ENCODE peak calls at places on chromosomes 12 and 14, in nine cellular contexts. One of them, this sample, is unnamed.

GRCh38 chr14:24816011-24816928 is 182.3 kb upstream of the GZMB start:
- DNase-seq in erythroblast: no peak
- DNase-seq in GM10248: no peak
- DNase-seq in activated CD4-positive, alpha-beta T cell treated with anti-CD3 and anti-CD28 coated beads for 48 hours: no peak
- DNase-seq in aorta: no peak
- DNase-seq in SW480: peak; percentile 57
- DNase-seq in MCF 10A: no peak
- DNase-seq in NCI-H1092: no peak
- DNase-seq in adrenal gland: peak; percentile 42
- DNase-seq in this sample: no peak

GRCh38 chr14:23663127-23663526 is 27.0 kb downstream of the DHRS2 start:
- DNase-seq in erythroblast: no peak
- DNase-seq in GM10248: no peak
- DNase-seq in activated CD4-positive, alpha-beta T cell treated with anti-CD3 and anti-CD28 coated beads for 48 hours: no peak
- DNase-seq in aorta: no peak
- DNase-seq in SW480: no peak
- DNase-seq in MCF 10A: no peak
- DNase-seq in NCI-H1092: no peak
- DNase-seq in adrenal gland: no peak
- DNase-seq in this sample: no peak

GRCh38 chr12:39309516-39309915 is 133.4 kb downstream of the KIF21A start:
- DNase-seq in erythroblast: no peak
- DNase-seq in GM10248: no peak
- DNase-seq in activated CD4-positive, alpha-beta T cell treated with anti-CD3 and anti-CD28 coated beads for 48 hours: no peak
- DNase-seq in aorta: no peak
- DNase-seq in SW480: no peak
- DNase-seq in MCF 10A: no peak
- DNase-seq in NCI-H1092: no peak
- DNase-seq in adrenal gland: no peak
- DNase-seq in this sample: no peak

GRCh38 chr14:21965042-21965441 is 291.4 kb upstream of the OR4E1 start:
- DNase-seq in erythroblast: no peak
- DNase-seq in GM10248: no peak
- DNase-seq in activated CD4-positive, alpha-beta T cell treated with anti-CD3 and anti-CD28 coated beads for 48 hours: peak; percentile 63
- DNase-seq in aorta: no peak
- DNase-seq in SW480: no peak
- DNase-seq in MCF 10A: no peak
- DNase-seq in NCI-H1092: no peak
- DNase-seq in adrenal gland: no peak
- DNase-seq in this sample: no peak

GRCh38 chr14:50806241-50806933 is 24.6 kb downstream of the NIN start:
- DNase-seq in erythroblast: no peak
- DNase-seq in GM10248: no peak
- DNase-seq in activated CD4-positive, alpha-beta T cell treated with anti-CD3 and anti-CD28 coated beads for 48 hours: no peak
- DNase-seq in aorta: no peak
- DNase-seq in SW480: no peak
- DNase-seq in MCF 10A: no peak
- DNase-seq in NCI-H1092: no peak
- DNase-seq in adrenal gland: no peak
- DNase-seq in this sample: no peak

GRCh38 chr14:63564318-63564717 is 21.1 kb upstream of the PPP2R5E start:
- DNase-seq in erythroblast: no peak
- DNase-seq in GM10248: no peak
- DNase-seq in activated CD4-positive, alpha-beta T cell treated with anti-CD3 and anti-CD28 coated beads for 48 hours: no peak
- DNase-seq in aorta: no peak
- DNase-seq in SW480: no peak
- DNase-seq in MCF 10A: no peak
- DNase-seq in NCI-H1092: no peak
- DNase-seq in adrenal gland: peak; percentile 13
- DNase-seq in this sample: no peak

GRCh38 chr12:50220357-50221061 is 53.3 kb upstream of the CERS5 start:
- DNase-seq in erythroblast: no peak
- DNase-seq in GM10248: peak; percentile 45
- DNase-seq in activated CD4-positive, alpha-beta T cell treated with anti-CD3 and anti-CD28 coated beads for 48 hours: peak; percentile 69
- DNase-seq in aorta: no peak
- DNase-seq in SW480: no peak
- DNase-seq in MCF 10A: peak; percentile 88
- DNase-seq in NCI-H1092: no peak
- DNase-seq in adrenal gland: no peak
- DNase-seq in this sample: no peak

GRCh38 chr12:34396861-34397590 is 374.7 kb downstream of the ALG10 start:
- DNase-seq in erythroblast: no peak
- DNase-seq in GM10248: peak; percentile 2
- DNase-seq in activated CD4-positive, alpha-beta T cell treated with anti-CD3 and anti-CD28 coated beads for 48 hours: no peak
- DNase-seq in aorta: peak; percentile 51
- DNase-seq in SW480: no peak
- DNase-seq in MCF 10A: no peak
- DNase-seq in NCI-H1092: no peak
- DNase-seq in adrenal gland: peak; percentile 3
- DNase-seq in this sample: peak; percentile 30

GRCh38 chr14:38262844-38263243 is 7.0 kb upstream of the CLEC14A start:
- DNase-seq in erythroblast: no peak
- DNase-seq in GM10248: no peak
- DNase-seq in activated CD4-positive, alpha-beta T cell treated with anti-CD3 and anti-CD28 coated beads for 48 hours: no peak
- DNase-seq in aorta: no peak
- DNase-seq in SW480: no peak
- DNase-seq in MCF 10A: no peak
- DNase-seq in NCI-H1092: no peak
- DNase-seq in adrenal gland: no peak
- DNase-seq in this sample: no peak

GRCh38 chr14:74524076-74524812 is 30.7 kb downstream of the ISCA2 start:
- DNase-seq in erythroblast: no peak
- DNase-seq in GM10248: no peak
- DNase-seq in activated CD4-positive, alpha-beta T cell treated with anti-CD3 and anti-CD28 coated beads for 48 hours: no peak
- DNase-seq in aorta: no peak
- DNase-seq in SW480: peak; percentile 19
- DNase-seq in MCF 10A: no peak
- DNase-seq in NCI-H1092: no peak
- DNase-seq in adrenal gland: peak; percentile 62
- DNase-seq in this sample: no peak

GRCh38 chr12:124754949-124755800 is 108.5 kb downstream of the SCARB1 start:
- DNase-seq in erythroblast: no peak
- DNase-seq in GM10248: peak; percentile 55
- DNase-seq in activated CD4-positive, alpha-beta T cell treated with anti-CD3 and anti-CD28 coated beads for 48 hours: no peak
- DNase-seq in aorta: peak; percentile 84
- DNase-seq in SW480: no peak
- DNase-seq in MCF 10A: peak; percentile 90
- DNase-seq in NCI-H1092: peak; percentile 91
- DNase-seq in adrenal gland: peak; percentile 75
- DNase-seq in this sample: peak; percentile 89

GRCh38 chr12:79055926-79056674 is 191.5 kb downstream of the SYT1 start:
- DNase-seq in erythroblast: no peak
- DNase-seq in GM10248: no peak
- DNase-seq in activated CD4-positive, alpha-beta T cell treated with anti-CD3 and anti-CD28 coated beads for 48 hours: no peak
- DNase-seq in aorta: no peak
- DNase-seq in SW480: no peak
- DNase-seq in MCF 10A: peak; percentile 60
- DNase-seq in NCI-H1092: no peak
- DNase-seq in adrenal gland: no peak
- DNase-seq in this sample: no peak

GRCh38 chr14:59018978-59019377 is 169.5 kb upstream of the DAAM1 start:
- DNase-seq in erythroblast: no peak
- DNase-seq in GM10248: no peak
- DNase-seq in activated CD4-positive, alpha-beta T cell treated with anti-CD3 and anti-CD28 coated beads for 48 hours: no peak
- DNase-seq in aorta: no peak
- DNase-seq in SW480: no peak
- DNase-seq in MCF 10A: no peak
- DNase-seq in NCI-H1092: no peak
- DNase-seq in adrenal gland: no peak
- DNase-seq in this sample: no peak

GRCh38 chr12:117129391-117129790 is 30.2 kb upstream of the TESC start:
- DNase-seq in erythroblast: no peak
- DNase-seq in GM10248: no peak
- DNase-seq in activated CD4-positive, alpha-beta T cell treated with anti-CD3 and anti-CD28 coated beads for 48 hours: no peak
- DNase-seq in aorta: no peak
- DNase-seq in SW480: no peak
- DNase-seq in MCF 10A: no peak
- DNase-seq in NCI-H1092: no peak
- DNase-seq in adrenal gland: no peak
- DNase-seq in this sample: no peak

GRCh38 chr12:31234955-31235867 is 90.7 kb downstream of the SINHCAF start:
- DNase-seq in erythroblast: peak; percentile 11
- DNase-seq in GM10248: no peak
- DNase-seq in activated CD4-positive, alpha-beta T cell treated with anti-CD3 and anti-CD28 coated beads for 48 hours: no peak
- DNase-seq in aorta: no peak
- DNase-seq in SW480: peak; percentile 79
- DNase-seq in MCF 10A: peak; percentile 39
- DNase-seq in NCI-H1092: peak; percentile 88
- DNase-seq in adrenal gland: peak; percentile 39
- DNase-seq in this sample: no peak

GRCh38 chr14:23056257-23056955 is 914 bp downstream of the CDH24 start:
- DNase-seq in erythroblast: no peak
- DNase-seq in GM10248: peak; percentile 90
- DNase-seq in activated CD4-positive, alpha-beta T cell treated with anti-CD3 and anti-CD28 coated beads for 48 hours: peak; percentile 75
- DNase-seq in aorta: peak; percentile 88
- DNase-seq in SW480: peak; percentile 78
- DNase-seq in MCF 10A: peak; percentile 74
- DNase-seq in NCI-H1092: no peak
- DNase-seq in adrenal gland: peak; percentile 64
- DNase-seq in this sample: peak; percentile 76

GRCh38 chr12:69171881-69172280 is 67.5 kb upstream of the CPSF6 start:
- DNase-seq in erythroblast: no peak
- DNase-seq in GM10248: no peak
- DNase-seq in activated CD4-positive, alpha-beta T cell treated with anti-CD3 and anti-CD28 coated beads for 48 hours: no peak
- DNase-seq in aorta: no peak
- DNase-seq in SW480: no peak
- DNase-seq in MCF 10A: no peak
- DNase-seq in NCI-H1092: no peak
- DNase-seq in adrenal gland: no peak
- DNase-seq in this sample: no peak

GRCh38 chr14:100714205-100714781 is 12.4 kb upstream of the DLK1 start:
- DNase-seq in erythroblast: no peak
- DNase-seq in GM10248: no peak
- DNase-seq in activated CD4-positive, alpha-beta T cell treated with anti-CD3 and anti-CD28 coated beads for 48 hours: no peak
- DNase-seq in aorta: no peak
- DNase-seq in SW480: peak; percentile 50
- DNase-seq in MCF 10A: no peak
- DNase-seq in NCI-H1092: peak; percentile 52
- DNase-seq in adrenal gland: peak; percentile 78
- DNase-seq in this sample: no peak

GRCh38 chr14:29601559-29602109 is 326.0 kb downstream of the PRKD1 start:
- DNase-seq in erythroblast: no peak
- DNase-seq in GM10248: no peak
- DNase-seq in activated CD4-positive, alpha-beta T cell treated with anti-CD3 and anti-CD28 coated beads for 48 hours: no peak
- DNase-seq in aorta: no peak
- DNase-seq in SW480: no peak
- DNase-seq in MCF 10A: no peak
- DNase-seq in NCI-H1092: no peak
- DNase-seq in adrenal gland: no peak
- DNase-seq in this sample: no peak

GRCh38 chr12:54016478-54016964 is 7.7 kb downstream of the HOXC8 start:
- DNase-seq in erythroblast: no peak
- DNase-seq in GM10248: no peak
- DNase-seq in activated CD4-positive, alpha-beta T cell treated with anti-CD3 and anti-CD28 coated beads for 48 hours: no peak
- DNase-seq in aorta: no peak
- DNase-seq in SW480: peak; percentile 87
- DNase-seq in MCF 10A: peak; percentile 77
- DNase-seq in NCI-H1092: peak; percentile 26
- DNase-seq in adrenal gland: peak; percentile 56
- DNase-seq in this sample: no peak

GRCh38 chr14:61761557-61761956 is 663 bp upstream of the SNAPC1 start:
- DNase-seq in erythroblast: no peak
- DNase-seq in GM10248: no peak
- DNase-seq in activated CD4-positive, alpha-beta T cell treated with anti-CD3 and anti-CD28 coated beads for 48 hours: no peak
- DNase-seq in aorta: no peak
- DNase-seq in SW480: no peak
- DNase-seq in MCF 10A: no peak
- DNase-seq in NCI-H1092: no peak
- DNase-seq in adrenal gland: no peak
- DNase-seq in this sample: no peak

GRCh38 chr12:106580671-106581508 is 1.9 kb upstream of the RFX4 start:
- DNase-seq in erythroblast: no peak
- DNase-seq in GM10248: no peak
- DNase-seq in activated CD4-positive, alpha-beta T cell treated with anti-CD3 and anti-CD28 coated beads for 48 hours: no peak
- DNase-seq in aorta: no peak
- DNase-seq in SW480: no peak
- DNase-seq in MCF 10A: no peak
- DNase-seq in NCI-H1092: no peak
- DNase-seq in adrenal gland: no peak
- DNase-seq in this sample: no peak

GRCh38 chr12:42370013-42370412 is 44.0 kb downstream of the PPHLN1 start:
- DNase-seq in erythroblast: no peak
- DNase-seq in GM10248: no peak
- DNase-seq in activated CD4-positive, alpha-beta T cell treated with anti-CD3 and anti-CD28 coated beads for 48 hours: no peak
- DNase-seq in aorta: no peak
- DNase-seq in SW480: no peak
- DNase-seq in MCF 10A: no peak
- DNase-seq in NCI-H1092: no peak
- DNase-seq in adrenal gland: no peak
- DNase-seq in this sample: no peak

GRCh38 chr14:104112113-104112505 is 26.3 kb upstream of the KIF26A start:
- DNase-seq in erythroblast: no peak
- DNase-seq in GM10248: no peak
- DNase-seq in activated CD4-positive, alpha-beta T cell treated with anti-CD3 and anti-CD28 coated beads for 48 hours: no peak
- DNase-seq in aorta: peak; percentile 66
- DNase-seq in SW480: no peak
- DNase-seq in MCF 10A: no peak
- DNase-seq in NCI-H1092: no peak
- DNase-seq in adrenal gland: peak; percentile 5
- DNase-seq in this sample: no peak

GRCh38 chr12:127393896-127394295 is 873.1 kb upstream of the TMEM132C start:
- DNase-seq in erythroblast: no peak
- DNase-seq in GM10248: no peak
- DNase-seq in activated CD4-positive, alpha-beta T cell treated with anti-CD3 and anti-CD28 coated beads for 48 hours: no peak
- DNase-seq in aorta: no peak
- DNase-seq in SW480: no peak
- DNase-seq in MCF 10A: peak; percentile 61
- DNase-seq in NCI-H1092: no peak
- DNase-seq in adrenal gland: no peak
- DNase-seq in this sample: no peak

GRCh38 chr12:40107803-40108620 is 2.1 kb upstream of the SLC2A13 start:
- DNase-seq in erythroblast: no peak
- DNase-seq in GM10248: no peak
- DNase-seq in activated CD4-positive, alpha-beta T cell treated with anti-CD3 and anti-CD28 coated beads for 48 hours: peak; percentile 51
- DNase-seq in aorta: no peak
- DNase-seq in SW480: peak; percentile 25
- DNase-seq in MCF 10A: no peak
- DNase-seq in NCI-H1092: no peak
- DNase-seq in adrenal gland: no peak
- DNase-seq in this sample: peak; percentile 50

GRCh38 chr14:79299162-79299561 is 912.1 kb downstream of the DIO2 start:
- DNase-seq in erythroblast: no peak
- DNase-seq in GM10248: no peak
- DNase-seq in activated CD4-positive, alpha-beta T cell treated with anti-CD3 and anti-CD28 coated beads for 48 hours: no peak
- DNase-seq in aorta: no peak
- DNase-seq in SW480: no peak
- DNase-seq in MCF 10A: no peak
- DNase-seq in NCI-H1092: no peak
- DNase-seq in adrenal gland: no peak
- DNase-seq in this sample: no peak

GRCh38 chr12:112381421-112381897 is 772 bp downstream of the HECTD4 start:
- DNase-seq in erythroblast: peak; percentile 73
- DNase-seq in GM10248: peak; percentile 70
- DNase-seq in activated CD4-positive, alpha-beta T cell treated with anti-CD3 and anti-CD28 coated beads for 48 hours: peak; percentile 31
- DNase-seq in aorta: no peak
- DNase-seq in SW480: peak; percentile 71
- DNase-seq in MCF 10A: peak; percentile 34
- DNase-seq in NCI-H1092: peak; percentile 4
- DNase-seq in adrenal gland: peak; percentile 31
- DNase-seq in this sample: peak; percentile 58

GRCh38 chr12:111597731-111598636 is 1.1 kb downstream of the ATXN2 start:
- DNase-seq in erythroblast: peak; percentile 66
- DNase-seq in GM10248: peak; percentile 55
- DNase-seq in activated CD4-positive, alpha-beta T cell treated with anti-CD3 and anti-CD28 coated beads for 48 hours: peak; percentile 33
- DNase-seq in aorta: peak; percentile 84
- DNase-seq in SW480: peak; percentile 30
- DNase-seq in MCF 10A: peak; percentile 45
- DNase-seq in NCI-H1092: peak; percentile 2
- DNase-seq in adrenal gland: peak; percentile 64
- DNase-seq in this sample: peak; percentile 77

GRCh38 chr12:51721281-51721940 is 127.1 kb downstream of the FIGNL2 start:
- DNase-seq in erythroblast: peak; percentile 3
- DNase-seq in GM10248: peak; percentile 18
- DNase-seq in activated CD4-positive, alpha-beta T cell treated with anti-CD3 and anti-CD28 coated beads for 48 hours: peak; percentile 74
- DNase-seq in aorta: peak; percentile 87
- DNase-seq in SW480: no peak
- DNase-seq in MCF 10A: no peak
- DNase-seq in NCI-H1092: no peak
- DNase-seq in adrenal gland: peak; percentile 34
- DNase-seq in this sample: peak; percentile 75

GRCh38 chr14:73630009-73630780 is 14.6 kb upstream of the DNAL1 start:
- DNase-seq in erythroblast: peak; percentile 14
- DNase-seq in GM10248: no peak
- DNase-seq in activated CD4-positive, alpha-beta T cell treated with anti-CD3 and anti-CD28 coated beads for 48 hours: no peak
- DNase-seq in aorta: no peak
- DNase-seq in SW480: no peak
- DNase-seq in MCF 10A: no peak
- DNase-seq in NCI-H1092: no peak
- DNase-seq in adrenal gland: no peak
- DNase-seq in this sample: no peak

This sample was measured in sciatic nerve.